ENCODE peak calls at places on chromosome 12, in seven cellular contexts. One of them, this sample, is unnamed.

GRCh38 chr12:64383675-64384074 is 6.9 kb downstream of the C12orf56 start:
- DNase-seq in A549: no peak
- DNase-seq in PC-3: peak; percentile 58
- DNase-seq in tibial artery: no peak
- DNase-seq in substantia nigra: no peak
- DNase-seq in tibial nerve: no peak
- DNase-seq in neuronal stem cell: no peak
- DNase-seq in this sample: no peak

GRCh38 chr12:76080729-76081415 is 3.6 kb downstream of the NAP1L1 start:
- DNase-seq in neuronal stem cell: no peak
- DNase-seq in PC-3: peak; percentile 13
- DNase-seq in A549: peak; percentile 38
- DNase-seq in tibial nerve: no peak
- DNase-seq in tibial artery: no peak
- DNase-seq in substantia nigra: no peak
- DNase-seq in this sample: no peak

GRCh38 chr12:52120951-52121847 is 41.7 kb downstream of the SMIM41 start:
- DNase-seq in neuronal stem cell: no peak
- DNase-seq in tibial artery: no peak
- DNase-seq in PC-3: peak; percentile 25
- DNase-seq in A549: no peak
- DNase-seq in substantia nigra: no peak
- DNase-seq in tibial nerve: no peak
- DNase-seq in this sample: no peak

GRCh38 chr12:6867407-6868210 is at the start of gene TPI1:
- DNase-seq in A549: peak; percentile 77
- DNase-seq in neuronal stem cell: no peak
- DNase-seq in PC-3: peak; percentile 67
- DNase-seq in substantia nigra: peak; percentile 62
- DNase-seq in tibial nerve: peak; percentile 74
- DNase-seq in tibial artery: peak; percentile 94
- DNase-seq in this sample: peak; percentile 75

GRCh38 chr12:110270125-110270962 is 10.7 kb upstream of the ATP2A2 start:
- DNase-seq in A549: peak; percentile 65
- DNase-seq in neuronal stem cell: no peak
- DNase-seq in tibial artery: peak; percentile 60
- DNase-seq in tibial nerve: no peak
- DNase-seq in substantia nigra: no peak
- DNase-seq in PC-3: peak; percentile 92
- DNase-seq in this sample: no peak

GRCh38 chr12:68271346-68271745 is 17.9 kb upstream of the IL22 start:
- DNase-seq in PC-3: no peak
- DNase-seq in tibial nerve: no peak
- DNase-seq in A549: no peak
- DNase-seq in neuronal stem cell: no peak
- DNase-seq in tibial artery: no peak
- DNase-seq in substantia nigra: no peak
- DNase-seq in this sample: no peak

GRCh38 chr12:93979189-93979588 is 169.2 kb upstream of the PLXNC1 start:
- DNase-seq in A549: no peak
- DNase-seq in substantia nigra: no peak
- DNase-seq in tibial artery: no peak
- DNase-seq in PC-3: peak; percentile 65
- DNase-seq in tibial nerve: no peak
- DNase-seq in neuronal stem cell: no peak
- DNase-seq in this sample: no peak

GRCh38 chr12:50918584-50919316 is 33.6 kb upstream of the HIGD1C start:
- DNase-seq in neuronal stem cell: no peak
- DNase-seq in substantia nigra: no peak
- DNase-seq in PC-3: no peak
- DNase-seq in A549: no peak
- DNase-seq in tibial artery: no peak
- DNase-seq in tibial nerve: no peak
- DNase-seq in this sample: no peak

GRCh38 chr12:27635349-27635972 is 60.8 kb upstream of the REP15 start:
- DNase-seq in neuronal stem cell: no peak
- DNase-seq in PC-3: peak; percentile 80
- DNase-seq in tibial artery: no peak
- DNase-seq in tibial nerve: no peak
- DNase-seq in substantia nigra: no peak
- DNase-seq in A549: peak; percentile 41
- DNase-seq in this sample: no peak

GRCh38 chr12:125188912-125189881 is 124.0 kb downstream of the AACS start:
- DNase-seq in A549: no peak
- DNase-seq in tibial artery: no peak
- DNase-seq in substantia nigra: no peak
- DNase-seq in tibial nerve: no peak
- DNase-seq in PC-3: no peak
- DNase-seq in neuronal stem cell: no peak
- DNase-seq in this sample: no peak

GRCh38 chr12:53060064-53060720 is 10.3 kb downstream of the TNS2 start:
- DNase-seq in tibial artery: no peak
- DNase-seq in A549: no peak
- DNase-seq in substantia nigra: no peak
- DNase-seq in PC-3: no peak
- DNase-seq in tibial nerve: peak; percentile 11
- DNase-seq in neuronal stem cell: no peak
- DNase-seq in this sample: no peak

GRCh38 chr12:49357099-49357678 is 10.1 kb upstream of the SPATS2 start:
- DNase-seq in tibial artery: no peak
- DNase-seq in tibial nerve: no peak
- DNase-seq in neuronal stem cell: no peak
- DNase-seq in A549: no peak
- DNase-seq in PC-3: peak; percentile 85
- DNase-seq in substantia nigra: no peak
- DNase-seq in this sample: no peak

GRCh38 chr12:32312049-32312670 is 87.2 kb upstream of the FGD4 start:
- DNase-seq in tibial artery: no peak
- DNase-seq in tibial nerve: no peak
- DNase-seq in neuronal stem cell: peak; percentile 32
- DNase-seq in substantia nigra: no peak
- DNase-seq in A549: peak; percentile 45
- DNase-seq in PC-3: peak; percentile 68
- DNase-seq in this sample: no peak

GRCh38 chr12:108313609-108314331 is 25.3 kb downstream of the CMKLR1 start:
- DNase-seq in neuronal stem cell: no peak
- DNase-seq in A549: no peak
- DNase-seq in substantia nigra: no peak
- DNase-seq in tibial artery: no peak
- DNase-seq in tibial nerve: no peak
- DNase-seq in PC-3: no peak
- DNase-seq in this sample: no peak

GRCh38 chr12:126773491-126773890 is 1493.5 kb upstream of the TMEM132C start:
- DNase-seq in A549: no peak
- DNase-seq in neuronal stem cell: no peak
- DNase-seq in tibial artery: no peak
- DNase-seq in PC-3: no peak
- DNase-seq in substantia nigra: no peak
- DNase-seq in tibial nerve: no peak
- DNase-seq in this sample: no peak

GRCh38 chr12:95547522-95548055 is 3.7 kb downstream of the USP44 start:
- DNase-seq in tibial nerve: no peak
- DNase-seq in neuronal stem cell: peak; percentile 32
- DNase-seq in substantia nigra: no peak
- DNase-seq in A549: no peak
- DNase-seq in PC-3: no peak
- DNase-seq in tibial artery: no peak
- DNase-seq in this sample: no peak

GRCh38 chr12:23055004-23055403 is 430.0 kb downstream of the ETNK1 start:
- DNase-seq in A549: no peak
- DNase-seq in neuronal stem cell: peak; percentile 40
- DNase-seq in substantia nigra: no peak
- DNase-seq in tibial nerve: no peak
- DNase-seq in PC-3: peak; percentile 23
- DNase-seq in tibial artery: no peak
- DNase-seq in this sample: no peak

GRCh38 chr12:59030415-59030814 is 110.1 kb upstream of the LRIG3 start:
- DNase-seq in PC-3: peak; percentile 6
- DNase-seq in tibial artery: no peak
- DNase-seq in neuronal stem cell: no peak
- DNase-seq in A549: no peak
- DNase-seq in substantia nigra: no peak
- DNase-seq in tibial nerve: no peak
- DNase-seq in this sample: no peak

GRCh38 chr12:66188584-66189475 is at the start of gene IRAK3:
- DNase-seq in PC-3: no peak
- DNase-seq in tibial nerve: peak; percentile 78
- DNase-seq in A549: no peak
- DNase-seq in substantia nigra: no peak
- DNase-seq in tibial artery: peak; percentile 93
- DNase-seq in neuronal stem cell: peak; percentile 29
- DNase-seq in this sample: no peak

GRCh38 chr12:66187822-66188221 is 1.2 kb upstream of the IRAK3 start:
- DNase-seq in tibial artery: no peak
- DNase-seq in tibial nerve: no peak
- DNase-seq in neuronal stem cell: no peak
- DNase-seq in A549: no peak
- DNase-seq in substantia nigra: no peak
- DNase-seq in PC-3: no peak
- DNase-seq in this sample: no peak

GRCh38 chr12:66187016-66187415 is 2.0 kb upstream of the IRAK3 start:
- DNase-seq in A549: no peak
- DNase-seq in neuronal stem cell: no peak
- DNase-seq in tibial nerve: no peak
- DNase-seq in substantia nigra: no peak
- DNase-seq in tibial artery: no peak
- DNase-seq in PC-3: no peak
- DNase-seq in this sample: no peak

GRCh38 chr12:66182956-66183355 is 6.1 kb upstream of the IRAK3 start:
- DNase-seq in PC-3: no peak
- DNase-seq in substantia nigra: no peak
- DNase-seq in neuronal stem cell: no peak
- DNase-seq in tibial artery: no peak
- DNase-seq in A549: no peak
- DNase-seq in tibial nerve: no peak
- DNase-seq in this sample: no peak
- H3K27ac ChIP-seq in PC-3: no peak overlapping the region
- H3K27ac ChIP-seq in substantia nigra: no peak overlapping the region
- H3K27ac ChIP-seq in neuronal stem cell: no peak overlapping the region
- H3K27ac ChIP-seq in tibial artery: no peak overlapping the region
- H3K27ac ChIP-seq in A549: no peak overlapping the region
- H3K27ac ChIP-seq in tibial nerve: no peak overlapping the region
- H3K27ac ChIP-seq in this sample: no peak overlapping the region

DNA sequence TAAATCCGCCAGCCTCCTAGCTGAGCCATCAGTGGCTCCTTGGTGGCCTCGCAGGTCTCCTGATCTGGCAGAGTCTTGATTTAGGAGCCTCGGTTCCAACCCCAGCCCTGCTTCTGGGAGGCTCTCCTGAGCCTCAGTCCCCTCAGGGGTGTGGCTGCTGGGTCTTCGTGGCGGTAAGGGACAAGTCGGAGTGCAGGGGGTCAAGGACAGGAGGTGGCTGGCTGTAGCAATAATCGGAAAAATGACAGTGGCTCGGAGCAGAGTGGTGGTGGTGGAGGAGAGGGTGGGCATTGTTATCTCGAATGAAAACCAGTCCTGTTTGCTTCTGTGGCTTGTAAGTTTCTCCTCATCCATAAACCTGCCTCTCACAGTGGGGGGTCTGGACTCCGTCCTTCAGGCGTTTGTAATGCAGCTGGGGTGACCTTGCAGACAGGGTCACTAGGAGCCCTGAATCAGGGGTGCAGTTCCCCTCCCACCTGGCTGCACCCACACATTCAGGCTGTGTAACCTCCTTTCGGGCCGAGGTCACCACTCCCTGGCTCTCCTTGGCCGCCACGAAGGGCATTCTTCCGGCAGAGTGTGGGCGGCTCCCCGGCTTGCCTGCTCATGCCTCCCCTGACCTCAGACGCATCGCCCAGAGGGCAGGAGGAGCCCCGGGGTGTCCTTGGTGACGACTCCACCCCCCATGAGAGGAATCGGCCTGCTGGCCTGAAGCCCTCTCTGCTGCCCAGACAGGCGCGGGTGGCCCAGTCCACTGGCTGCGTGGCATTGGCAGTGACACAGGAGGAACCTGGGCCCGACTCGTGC is 8.1 kb downstream of the BCL7A start:
- DNase-seq in tibial nerve: no peak
- DNase-seq in substantia nigra: no peak
- DNase-seq in PC-3: no peak
- DNase-seq in neuronal stem cell: no peak
- DNase-seq in tibial artery: no peak
- DNase-seq in A549: no peak
- DNase-seq in this sample: no peak
- H3K27ac ChIP-seq in tibial nerve: no peak overlapping the region
- H3K27ac ChIP-seq in substantia nigra: no peak overlapping the region
- H3K27ac ChIP-seq in PC-3: no peak overlapping the region
- H3K27ac ChIP-seq in neuronal stem cell: no peak overlapping the region
- H3K27ac ChIP-seq in tibial artery: no peak overlapping the region
- H3K27ac ChIP-seq in A549: peak overlapping the region; percentile 21
- H3K27ac ChIP-seq in this sample: no peak overlapping the region

DNA sequence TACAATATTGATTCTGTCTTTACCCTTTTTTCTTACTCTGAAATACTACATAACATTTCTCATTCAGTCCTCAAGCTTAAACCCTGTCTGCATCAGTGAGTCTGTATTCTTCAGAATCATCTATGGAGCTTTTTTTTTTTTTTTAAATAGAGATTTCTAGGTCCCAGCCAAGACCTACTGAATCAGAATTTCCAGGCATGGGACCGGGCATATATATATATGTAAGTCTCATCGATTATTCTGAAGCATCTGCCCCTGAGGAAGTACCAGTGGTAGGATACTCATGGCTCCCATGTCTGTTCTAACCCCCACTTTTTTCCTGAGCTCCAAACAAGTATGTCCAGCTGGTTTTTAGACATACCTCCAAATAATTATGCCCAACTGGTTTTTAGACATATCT is 6.1 kb downstream of the DDX47 start:
- DNase-seq in neuronal stem cell: no peak
- DNase-seq in tibial artery: no peak
- DNase-seq in substantia nigra: no peak
- DNase-seq in tibial nerve: no peak
- DNase-seq in PC-3: no peak
- DNase-seq in A549: no peak
- DNase-seq in this sample: no peak
- H3K27ac ChIP-seq in neuronal stem cell: no peak overlapping the region
- H3K27ac ChIP-seq in tibial artery: peak overlapping the region; percentile 31
- H3K27ac ChIP-seq in substantia nigra: no peak overlapping the region
- H3K27ac ChIP-seq in tibial nerve: no peak overlapping the region
- H3K27ac ChIP-seq in PC-3: peak overlapping the region; percentile 81
- H3K27ac ChIP-seq in A549: peak overlapping the region; percentile 74
- H3K27ac ChIP-seq in this sample: no peak overlapping the region

GRCh38 chr12:62631531-62632520 is 165.2 kb downstream of the MON2 start:
- DNase-seq in substantia nigra: peak; percentile 15
- DNase-seq in tibial nerve: peak; percentile 45
- DNase-seq in tibial artery: peak; percentile 83
- DNase-seq in A549: peak; percentile 48
- DNase-seq in neuronal stem cell: peak; percentile 44
- DNase-seq in PC-3: no peak
- DNase-seq in this sample: no peak

GRCh38 chr12:62635630-62636029 is 169.0 kb downstream of the MON2 start:
- DNase-seq in tibial artery: no peak
- DNase-seq in neuronal stem cell: no peak
- DNase-seq in tibial nerve: no peak
- DNase-seq in A549: no peak
- DNase-seq in substantia nigra: no peak
- DNase-seq in PC-3: no peak
- DNase-seq in this sample: no peak

GRCh38 chr12:62629971-62630739 is 163.5 kb downstream of the MON2 start:
- DNase-seq in neuronal stem cell: no peak
- DNase-seq in tibial artery: no peak
- DNase-seq in substantia nigra: no peak
- DNase-seq in PC-3: no peak
- DNase-seq in tibial nerve: no peak
- DNase-seq in A549: no peak
- DNase-seq in this sample: no peak

GRCh38 chr12:62629413-62629812 is 162.8 kb downstream of the MON2 start:
- DNase-seq in A549: no peak
- DNase-seq in neuronal stem cell: no peak
- DNase-seq in PC-3: no peak
- DNase-seq in substantia nigra: no peak
- DNase-seq in tibial nerve: no peak
- DNase-seq in tibial artery: no peak
- DNase-seq in this sample: no peak

GRCh38 chr12:62632521-62632920 is 165.9 kb downstream of the MON2 start:
- DNase-seq in neuronal stem cell: no peak
- DNase-seq in PC-3: no peak
- DNase-seq in substantia nigra: no peak
- DNase-seq in tibial artery: peak; percentile 83
- DNase-seq in tibial nerve: peak; percentile 25
- DNase-seq in A549: no peak
- DNase-seq in this sample: no peak
- H3K27ac ChIP-seq in neuronal stem cell: no peak overlapping the region
- H3K27ac ChIP-seq in PC-3: no peak overlapping the region
- H3K27ac ChIP-seq in substantia nigra: peak overlapping the region; percentile 14
- H3K27ac ChIP-seq in tibial artery: peak overlapping the region; percentile 67
- H3K27ac ChIP-seq in tibial nerve: peak overlapping the region; percentile 9
- H3K27ac ChIP-seq in A549: peak overlapping the region; percentile 85
- H3K27ac ChIP-seq in this sample: no peak overlapping the region